ENCODE peak calls at places on chromosomes 5 and 9, in nine cellular contexts. One of them, this sample, is unnamed.

GRCh38 chr5:91957671-91958070 is 574.6 kb upstream of the ARRDC3 start:
- DNase-seq in neural progenitor cell: no peak
- DNase-seq in PC-3: no peak
- DNase-seq in HCT116: peak
- DNase-seq in GM23338: no peak
- DNase-seq in OCI-LY7: no peak
- DNase-seq in MM.1S: no peak
- DNase-seq in GM23248: peak
- DNase-seq in SK-N-SH: no peak
- DNase-seq in this sample: no peak

GRCh38 chr9:108125541-108125940 is 636.0 kb upstream of the KLF4 start:
- DNase-seq in neural progenitor cell: peak
- DNase-seq in PC-3: no peak
- DNase-seq in HCT116: no peak
- DNase-seq in GM23338: peak
- DNase-seq in OCI-LY7: no peak
- DNase-seq in MM.1S: no peak
- DNase-seq in GM23248: peak
- DNase-seq in SK-N-SH: peak
- DNase-seq in this sample: no peak

GRCh38 chr9:38022995-38023394 is 46.0 kb downstream of the SHB start:
- DNase-seq in neural progenitor cell: no peak
- DNase-seq in PC-3: peak
- DNase-seq in HCT116: no peak
- DNase-seq in GM23338: no peak
- DNase-seq in OCI-LY7: no peak
- DNase-seq in MM.1S: no peak
- DNase-seq in GM23248: no peak
- DNase-seq in SK-N-SH: peak
- DNase-seq in this sample: no peak

GRCh38 chr5:159630545-159630944 is 285.7 kb upstream of the ADRA1B start:
- DNase-seq in neural progenitor cell: no peak
- DNase-seq in PC-3: no peak
- DNase-seq in HCT116: no peak
- DNase-seq in GM23338: no peak
- DNase-seq in OCI-LY7: no peak
- DNase-seq in MM.1S: no peak
- DNase-seq in GM23248: no peak
- DNase-seq in SK-N-SH: no peak
- DNase-seq in this sample: no peak

GRCh38 chr5:130896636-130897035 is 268.4 kb downstream of the HINT1 start:
- DNase-seq in neural progenitor cell: no peak
- DNase-seq in PC-3: no peak
- DNase-seq in HCT116: no peak
- DNase-seq in GM23338: no peak
- DNase-seq in OCI-LY7: no peak
- DNase-seq in MM.1S: no peak
- DNase-seq in GM23248: no peak
- DNase-seq in SK-N-SH: no peak
- DNase-seq in this sample: no peak

GRCh38 chr5:54313311-54314270 is 3.2 kb upstream of the ARL15 start:
- DNase-seq in neural progenitor cell: no peak
- DNase-seq in PC-3: no peak
- DNase-seq in HCT116: no peak
- DNase-seq in GM23338: no peak
- DNase-seq in OCI-LY7: no peak
- DNase-seq in MM.1S: no peak
- DNase-seq in GM23248: no peak
- DNase-seq in SK-N-SH: no peak
- DNase-seq in this sample: no peak

GRCh38 chr5:176446884-176447537 is 1.2 kb upstream of the FAF2 start:
- DNase-seq in neural progenitor cell: peak
- DNase-seq in PC-3: no peak
- DNase-seq in HCT116: no peak
- DNase-seq in GM23338: peak
- DNase-seq in OCI-LY7: no peak
- DNase-seq in MM.1S: no peak
- DNase-seq in GM23248: peak
- DNase-seq in SK-N-SH: no peak
- DNase-seq in this sample: no peak

GRCh38 chr5:4229414-4229813 is 633.8 kb downstream of the IRX1 start:
- DNase-seq in neural progenitor cell: no peak
- DNase-seq in PC-3: no peak
- DNase-seq in HCT116: no peak
- DNase-seq in GM23338: no peak
- DNase-seq in OCI-LY7: no peak
- DNase-seq in MM.1S: no peak
- DNase-seq in GM23248: no peak
- DNase-seq in SK-N-SH: no peak
- DNase-seq in this sample: no peak

GRCh38 chr5:93055556-93055955 is 525.5 kb downstream of the NR2F1-AS1 start:
- DNase-seq in neural progenitor cell: no peak
- DNase-seq in PC-3: no peak
- DNase-seq in HCT116: no peak
- DNase-seq in GM23338: no peak
- DNase-seq in OCI-LY7: no peak
- DNase-seq in MM.1S: no peak
- DNase-seq in GM23248: no peak
- DNase-seq in SK-N-SH: no peak
- DNase-seq in this sample: no peak

GRCh38 chr5:150777685-150778084 is 872 bp upstream of the SMIM3 start:
- DNase-seq in neural progenitor cell: no peak
- DNase-seq in PC-3: no peak
- DNase-seq in HCT116: no peak
- DNase-seq in GM23338: no peak
- DNase-seq in OCI-LY7: no peak
- DNase-seq in MM.1S: no peak
- DNase-seq in GM23248: peak
- DNase-seq in SK-N-SH: no peak
- DNase-seq in this sample: no peak

GRCh38 chr5:73280821-73281746 is 108.1 kb downstream of the TMEM174 start:
- DNase-seq in neural progenitor cell: no peak
- DNase-seq in PC-3: peak
- DNase-seq in HCT116: peak
- DNase-seq in GM23338: no peak
- DNase-seq in OCI-LY7: no peak
- DNase-seq in MM.1S: no peak
- DNase-seq in GM23248: peak
- DNase-seq in SK-N-SH: peak
- DNase-seq in this sample: no peak

GRCh38 chr9:127742435-127743088 is 7.5 kb upstream of the TOR2A start:
- DNase-seq in neural progenitor cell: peak
- DNase-seq in PC-3: no peak
- DNase-seq in HCT116: no peak
- DNase-seq in GM23338: peak
- DNase-seq in OCI-LY7: no peak
- DNase-seq in MM.1S: no peak
- DNase-seq in GM23248: peak
- DNase-seq in SK-N-SH: peak
- DNase-seq in this sample: peak

DNA sequence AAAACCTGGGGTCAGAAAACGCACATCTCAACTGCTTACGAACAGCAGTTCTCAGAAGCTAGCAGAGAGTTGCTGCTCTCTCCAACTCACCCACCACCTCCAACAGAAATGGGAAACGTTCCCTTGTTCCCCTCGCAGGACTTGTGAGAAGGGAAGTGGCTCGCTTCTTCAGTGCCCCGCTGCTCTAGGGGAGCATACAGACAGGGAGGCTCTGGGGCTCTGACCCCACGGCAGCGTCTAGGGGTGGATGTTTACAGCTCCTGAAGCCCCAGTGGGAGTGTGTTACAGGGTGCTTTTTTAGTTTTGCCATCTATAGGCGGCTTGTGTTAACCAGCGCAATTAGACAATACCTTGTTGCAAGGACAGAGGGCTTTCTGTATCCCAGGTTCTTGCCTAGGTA is 267.7 kb upstream of the ACTBL2 start:
- DNase-seq in neural progenitor cell: no peak
- DNase-seq in PC-3: no peak
- DNase-seq in HCT116: no peak
- DNase-seq in GM23338: no peak
- DNase-seq in OCI-LY7: no peak
- DNase-seq in MM.1S: no peak
- DNase-seq in GM23248: no peak
- DNase-seq in SK-N-SH: no peak
- DNase-seq in this sample: no peak
- H2AFZ ChIP-seq in neural progenitor cell: no peak
- H2AFZ ChIP-seq in PC-3: no peak
- H2AFZ ChIP-seq in HCT116: no peak
- H2AFZ ChIP-seq in GM23338: peak
- H2AFZ ChIP-seq in OCI-LY7: no peak
- H2AFZ ChIP-seq in MM.1S: no peak
- H2AFZ ChIP-seq in GM23248: no peak
- H2AFZ ChIP-seq in SK-N-SH: no peak
- H2AFZ ChIP-seq in this sample: no peak

GRCh38 chr9:86940774-86941173 is 6.5 kb downstream of the GAS1 start:
- DNase-seq in neural progenitor cell: peak
- DNase-seq in PC-3: no peak
- DNase-seq in HCT116: no peak
- DNase-seq in GM23338: peak
- DNase-seq in OCI-LY7: no peak
- DNase-seq in MM.1S: no peak
- DNase-seq in GM23248: no peak
- DNase-seq in SK-N-SH: no peak
- DNase-seq in this sample: no peak
- H3K4me3 ChIP-seq in neural progenitor cell: peak
- H3K4me3 ChIP-seq in PC-3: no peak
- H3K4me3 ChIP-seq in HCT116: no peak
- H3K4me3 ChIP-seq in GM23338: peak
- H3K4me3 ChIP-seq in OCI-LY7: no peak
- H3K4me3 ChIP-seq in MM.1S: no peak
- H3K4me3 ChIP-seq in GM23248: no peak
- H3K4me3 ChIP-seq in SK-N-SH: no peak
- H3K4me3 ChIP-seq in this sample: no peak

GRCh38 chr5:147617191-147617606 is 107.3 kb upstream of the DPYSL3 start:
- DNase-seq in neural progenitor cell: no peak
- DNase-seq in PC-3: no peak
- DNase-seq in HCT116: no peak
- DNase-seq in GM23338: no peak
- DNase-seq in OCI-LY7: no peak
- DNase-seq in MM.1S: no peak
- DNase-seq in GM23248: no peak
- DNase-seq in SK-N-SH: no peak
- DNase-seq in this sample: peak

GRCh38 chr5:147621016-147621415 is 111.1 kb upstream of the DPYSL3 start:
- DNase-seq in neural progenitor cell: no peak
- DNase-seq in PC-3: no peak
- DNase-seq in HCT116: no peak
- DNase-seq in GM23338: no peak
- DNase-seq in OCI-LY7: no peak
- DNase-seq in MM.1S: no peak
- DNase-seq in GM23248: no peak
- DNase-seq in SK-N-SH: no peak
- DNase-seq in this sample: no peak

GRCh38 chr5:147616401-147616800 is 106.5 kb upstream of the DPYSL3 start:
- DNase-seq in neural progenitor cell: no peak
- DNase-seq in PC-3: no peak
- DNase-seq in HCT116: no peak
- DNase-seq in GM23338: no peak
- DNase-seq in OCI-LY7: no peak
- DNase-seq in MM.1S: no peak
- DNase-seq in GM23248: no peak
- DNase-seq in SK-N-SH: no peak
- DNase-seq in this sample: no peak

GRCh38 chr5:147619281-147619680 is 109.4 kb upstream of the DPYSL3 start:
- DNase-seq in neural progenitor cell: no peak
- DNase-seq in PC-3: no peak
- DNase-seq in HCT116: no peak
- DNase-seq in GM23338: no peak
- DNase-seq in OCI-LY7: no peak
- DNase-seq in MM.1S: no peak
- DNase-seq in GM23248: peak
- DNase-seq in SK-N-SH: no peak
- DNase-seq in this sample: no peak

GRCh38 chr5:147617711-147618110 is 107.8 kb upstream of the DPYSL3 start:
- DNase-seq in neural progenitor cell: no peak
- DNase-seq in PC-3: no peak
- DNase-seq in HCT116: no peak
- DNase-seq in GM23338: no peak
- DNase-seq in OCI-LY7: no peak
- DNase-seq in MM.1S: no peak
- DNase-seq in GM23248: no peak
- DNase-seq in SK-N-SH: no peak
- DNase-seq in this sample: peak
- TF ChIP-seq EZH2phosphoT487 in neural progenitor cell: no peak
- TF ChIP-seq EZH2phosphoT487 in PC-3: no peak
- TF ChIP-seq EZH2phosphoT487 in HCT116: no peak
- TF ChIP-seq EZH2phosphoT487 in GM23338: no peak
- TF ChIP-seq EZH2phosphoT487 in OCI-LY7: no peak
- TF ChIP-seq EZH2phosphoT487 in MM.1S: no peak
- TF ChIP-seq EZH2phosphoT487 in GM23248: no peak
- TF ChIP-seq EZH2phosphoT487 in SK-N-SH: no peak
- TF ChIP-seq EZH2phosphoT487 in this sample: no peak

GRCh38 chr5:173513521-173513991 is 102.9 kb downstream of the BOD1 start:
- DNase-seq in neural progenitor cell: no peak
- DNase-seq in PC-3: peak
- DNase-seq in HCT116: no peak
- DNase-seq in GM23338: no peak
- DNase-seq in OCI-LY7: no peak
- DNase-seq in MM.1S: no peak
- DNase-seq in GM23248: peak
- DNase-seq in SK-N-SH: no peak
- DNase-seq in this sample: no peak

GRCh38 chr5:173512637-173513435 is 103.6 kb downstream of the BOD1 start:
- DNase-seq in neural progenitor cell: no peak
- DNase-seq in PC-3: peak
- DNase-seq in HCT116: no peak
- DNase-seq in GM23338: no peak
- DNase-seq in OCI-LY7: no peak
- DNase-seq in MM.1S: no peak
- DNase-seq in GM23248: no peak
- DNase-seq in SK-N-SH: no peak
- DNase-seq in this sample: no peak

GRCh38 chr5:173515526-173515925 is 100.9 kb downstream of the BOD1 start:
- DNase-seq in neural progenitor cell: no peak
- DNase-seq in PC-3: peak
- DNase-seq in HCT116: no peak
- DNase-seq in GM23338: no peak
- DNase-seq in OCI-LY7: no peak
- DNase-seq in MM.1S: no peak
- DNase-seq in GM23248: peak
- DNase-seq in SK-N-SH: no peak
- DNase-seq in this sample: peak

GRCh38 chr5:173517648-173518047 is 98.8 kb downstream of the BOD1 start:
- DNase-seq in neural progenitor cell: peak
- DNase-seq in PC-3: no peak
- DNase-seq in HCT116: no peak
- DNase-seq in GM23338: peak
- DNase-seq in OCI-LY7: no peak
- DNase-seq in MM.1S: no peak
- DNase-seq in GM23248: no peak
- DNase-seq in SK-N-SH: no peak
- DNase-seq in this sample: no peak

DNA sequence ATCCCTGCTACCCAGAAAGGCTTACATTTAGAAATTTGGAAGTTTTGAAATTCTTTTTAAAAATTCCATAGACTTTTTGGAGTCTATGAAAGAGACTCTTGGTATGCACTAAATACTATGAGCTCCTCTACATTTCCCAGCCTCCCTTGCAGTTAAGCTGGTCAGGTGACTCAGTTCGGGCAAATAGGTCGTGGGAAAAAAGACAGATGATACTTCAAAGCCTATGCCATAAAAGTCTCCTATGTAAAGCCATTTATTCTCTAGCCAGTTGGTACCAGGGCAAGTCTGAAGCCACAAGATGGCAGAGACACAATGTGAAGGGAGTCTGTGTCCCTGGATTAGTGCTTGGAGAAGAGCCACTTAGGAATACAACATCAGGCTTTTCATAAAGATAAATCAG is 101.8 kb downstream of the BOD1 start:
- DNase-seq in neural progenitor cell: no peak
- DNase-seq in PC-3: peak
- DNase-seq in HCT116: no peak
- DNase-seq in GM23338: no peak
- DNase-seq in OCI-LY7: no peak
- DNase-seq in MM.1S: no peak
- DNase-seq in GM23248: peak
- DNase-seq in SK-N-SH: no peak
- DNase-seq in this sample: no peak
- H2AFZ ChIP-seq in neural progenitor cell: no peak
- H2AFZ ChIP-seq in PC-3: no peak
- H2AFZ ChIP-seq in HCT116: no peak
- H2AFZ ChIP-seq in GM23338: no peak
- H2AFZ ChIP-seq in OCI-LY7: no peak
- H2AFZ ChIP-seq in MM.1S: no peak
- H2AFZ ChIP-seq in GM23248: no peak
- H2AFZ ChIP-seq in SK-N-SH: no peak
- H2AFZ ChIP-seq in this sample: no peak